ENCODE peak calls at places on chromosome 5, in four cellular contexts. R is MM.1S, A is skeletal muscle cell, B is glutamatergic neuron. X is an unnamed sample.

GRCh38 chr5:67037171-67037570 is 159.4 kb downstream of the CD180 start:
- DNase-seq in A (no peak), B (no peak), R (no peak), X (no peak)

GRCh38 chr5:148993283-148993936 is 69.5 kb downstream of the SH3TC2 start:
- DNase-seq in A (no peak), B (no peak), R (no peak), X (no peak)

GRCh38 chr5:149002053-149002452 is 60.8 kb downstream of the SH3TC2 start:
- DNase-seq in R (no peak), B (no peak), A (peak), X (peak)

GRCh38 chr5:106312360-106312759 is 1358.4 kb downstream of the EFNA5 start:
- DNase-seq in R (no peak), A (peak), B (no peak), X (no peak)

GRCh38 chr5:103259705-103260355 is 1.3 kb downstream of the MACIR start:
- DNase-seq in R (peak), A (no peak), B (peak), X (no peak)

GRCh38 chr5:175696139-175696854 is 38.4 kb downstream of the HRH2 start:
- DNase-seq in A (no peak), B (peak), R (no peak), X (no peak)

GRCh38 chr5:132010645-132011560 is 555 bp downstream of the ACSL6 start:
- DNase-seq in B (peak), A (no peak), R (no peak), X (no peak)

GRCh38 chr5:81948349-81948748 is 23.5 kb upstream of the ATG10 start:
- DNase-seq in R (no peak), A (peak), B (no peak), X (peak)

GRCh38 chr5:125595095-125595494 is 828.1 kb upstream of the GRAMD2B start:
- DNase-seq in A (peak), B (no peak), R (no peak), X (no peak)

GRCh38 chr5:133706732-133707430 is 94.5 kb upstream of the FSTL4 start:
- DNase-seq in B (no peak), A (no peak), R (no peak), X (no peak)

GRCh38 chr5:106380736-106381135 is 1290.0 kb downstream of the EFNA5 start:
- DNase-seq in R (no peak), A (peak), B (no peak), X (no peak)

GRCh38 chr5:82364497-82364896 is 86.3 kb upstream of the RPS23 start:
- DNase-seq in R (no peak), A (no peak), B (no peak), X (no peak)

GRCh38 chr5:73391441-73391871 is 57.1 kb downstream of the FOXD1 start:
- DNase-seq in R (no peak), A (no peak), B (no peak), X (peak)

GRCh38 chr5:60687927-60688720 is 11.8 kb downstream of the DEPDC1B start:
- DNase-seq in A (peak), B (no peak), R (no peak), X (no peak)

GRCh38 chr5:66171349-66172344 is 27.5 kb downstream of the SREK1 start:
- DNase-seq in R (peak), A (peak), B (no peak), X (peak)

GRCh38 chr5:174431504-174431903 is 292.9 kb upstream of the MSX2 start:
- DNase-seq in R (no peak), A (no peak), B (no peak), X (no peak)

GRCh38 chr5:112203229-112203628 is 215.8 kb downstream of the EPB41L4A start:
- DNase-seq in A (no peak), B (no peak), R (no peak), X (no peak)

X was measured in AG09309.